ENCODE peak calls at places on chromosome 4, in seven cellular contexts. One of them, this sample, is unnamed.
A peak's percentile ranks its signal among the peaks of the same experiment; 100 is the strongest.

GRCh38 chr4:147714575-147715401 is 17.1 kb upstream of the ARHGAP10 start:
- DNase-seq in lower lobe of right lung: no peak
- DNase-seq in activated CD4-positive, alpha-beta T cell treated with anti-CD3 and anti-CD28 coated beads, Interleukin-2, amount 10 ng/mL, durations not matched to agents 24 days and 14 days: no peak
- DNase-seq in foreskin fibroblast: peak; percentile 91
- DNase-seq in GM03348: peak; percentile 90
- DNase-seq in RCC 7860: no peak
- DNase-seq in mucosa of gallbladder: no peak
- DNase-seq in this sample: no peak

GRCh38 chr4:88807499-88807898 is 109.9 kb upstream of the NAP1L5 start:
- DNase-seq in lower lobe of right lung: no peak
- DNase-seq in foreskin fibroblast: no peak
- DNase-seq in GM03348: no peak
- DNase-seq in RCC 7860: peak; percentile 11
- DNase-seq in activated CD4-positive, alpha-beta T cell treated with anti-CD3 and anti-CD28 coated beads, Interleukin-2, amount 10 ng/mL, durations not matched to agents 24 days and 14 days: peak; percentile 12
- DNase-seq in mucosa of gallbladder: peak; percentile 52
- DNase-seq in this sample: no peak

GRCh38 chr4:158826882-158827281 is 58.1 kb downstream of the FNIP2 start:
- DNase-seq in mucosa of gallbladder: peak; percentile 84
- DNase-seq in lower lobe of right lung: no peak
- DNase-seq in RCC 7860: no peak
- DNase-seq in foreskin fibroblast: no peak
- DNase-seq in activated CD4-positive, alpha-beta T cell treated with anti-CD3 and anti-CD28 coated beads, Interleukin-2, amount 10 ng/mL, durations not matched to agents 24 days and 14 days: peak; percentile 68
- DNase-seq in GM03348: no peak
- DNase-seq in this sample: no peak

GRCh38 chr4:76197001-76197743 is 16.5 kb downstream of the SCARB2 start:
- DNase-seq in mucosa of gallbladder: no peak
- DNase-seq in RCC 7860: peak; percentile 66
- DNase-seq in activated CD4-positive, alpha-beta T cell treated with anti-CD3 and anti-CD28 coated beads, Interleukin-2, amount 10 ng/mL, durations not matched to agents 24 days and 14 days: no peak
- DNase-seq in GM03348: peak; percentile 30
- DNase-seq in lower lobe of right lung: no peak
- DNase-seq in foreskin fibroblast: peak; percentile 51
- DNase-seq in this sample: no peak

GRCh38 chr4:107857741-107858140 is 33.0 kb downstream of the SGMS2 start:
- DNase-seq in foreskin fibroblast: no peak
- DNase-seq in mucosa of gallbladder: no peak
- DNase-seq in activated CD4-positive, alpha-beta T cell treated with anti-CD3 and anti-CD28 coated beads, Interleukin-2, amount 10 ng/mL, durations not matched to agents 24 days and 14 days: no peak
- DNase-seq in RCC 7860: no peak
- DNase-seq in GM03348: no peak
- DNase-seq in lower lobe of right lung: no peak
- DNase-seq in this sample: no peak

GRCh38 chr4:108135549-108136209 is 33.1 kb downstream of the LEF1 start:
- DNase-seq in GM03348: no peak
- DNase-seq in foreskin fibroblast: no peak
- DNase-seq in RCC 7860: no peak
- DNase-seq in lower lobe of right lung: no peak
- DNase-seq in activated CD4-positive, alpha-beta T cell treated with anti-CD3 and anti-CD28 coated beads, Interleukin-2, amount 10 ng/mL, durations not matched to agents 24 days and 14 days: peak; percentile 73
- DNase-seq in mucosa of gallbladder: no peak
- DNase-seq in this sample: no peak

GRCh38 chr4:103754844-103755243 is 35.1 kb upstream of the TACR3 start:
- DNase-seq in lower lobe of right lung: no peak
- DNase-seq in activated CD4-positive, alpha-beta T cell treated with anti-CD3 and anti-CD28 coated beads, Interleukin-2, amount 10 ng/mL, durations not matched to agents 24 days and 14 days: no peak
- DNase-seq in GM03348: no peak
- DNase-seq in mucosa of gallbladder: peak; percentile 60
- DNase-seq in foreskin fibroblast: no peak
- DNase-seq in RCC 7860: peak; percentile 31
- DNase-seq in this sample: no peak

GRCh38 chr4:26223160-26223559 is 97.7 kb upstream of the RBPJ start:
- DNase-seq in activated CD4-positive, alpha-beta T cell treated with anti-CD3 and anti-CD28 coated beads, Interleukin-2, amount 10 ng/mL, durations not matched to agents 24 days and 14 days: no peak
- DNase-seq in GM03348: no peak
- DNase-seq in mucosa of gallbladder: no peak
- DNase-seq in foreskin fibroblast: peak; percentile 73
- DNase-seq in RCC 7860: peak; percentile 34
- DNase-seq in lower lobe of right lung: no peak
- DNase-seq in this sample: no peak

GRCh38 chr4:98524271-98524670 is 134.1 kb downstream of the TSPAN5 start:
- DNase-seq in activated CD4-positive, alpha-beta T cell treated with anti-CD3 and anti-CD28 coated beads, Interleukin-2, amount 10 ng/mL, durations not matched to agents 24 days and 14 days: no peak
- DNase-seq in GM03348: no peak
- DNase-seq in foreskin fibroblast: no peak
- DNase-seq in lower lobe of right lung: no peak
- DNase-seq in mucosa of gallbladder: no peak
- DNase-seq in RCC 7860: no peak
- DNase-seq in this sample: no peak

GRCh38 chr4:140099993-140100392 is 54.0 kb downstream of the MAML3 start:
- DNase-seq in foreskin fibroblast: peak; percentile 42
- DNase-seq in activated CD4-positive, alpha-beta T cell treated with anti-CD3 and anti-CD28 coated beads, Interleukin-2, amount 10 ng/mL, durations not matched to agents 24 days and 14 days: peak; percentile 63
- DNase-seq in GM03348: no peak
- DNase-seq in lower lobe of right lung: peak; percentile 55
- DNase-seq in RCC 7860: no peak
- DNase-seq in mucosa of gallbladder: no peak
- DNase-seq in this sample: no peak

GRCh38 chr4:155703486-155704227 is 37.0 kb downstream of the GUCY1A1 start:
- DNase-seq in foreskin fibroblast: peak; percentile 52
- DNase-seq in activated CD4-positive, alpha-beta T cell treated with anti-CD3 and anti-CD28 coated beads, Interleukin-2, amount 10 ng/mL, durations not matched to agents 24 days and 14 days: no peak
- DNase-seq in RCC 7860: peak; percentile 63
- DNase-seq in GM03348: no peak
- DNase-seq in mucosa of gallbladder: no peak
- DNase-seq in lower lobe of right lung: no peak
- DNase-seq in this sample: no peak

GRCh38 chr4:38560763-38561558 is 103.0 kb upstream of the KLF3 start:
- DNase-seq in GM03348: no peak
- DNase-seq in foreskin fibroblast: no peak
- DNase-seq in lower lobe of right lung: no peak
- DNase-seq in RCC 7860: no peak
- DNase-seq in mucosa of gallbladder: no peak
- DNase-seq in activated CD4-positive, alpha-beta T cell treated with anti-CD3 and anti-CD28 coated beads, Interleukin-2, amount 10 ng/mL, durations not matched to agents 24 days and 14 days: peak; percentile 61
- DNase-seq in this sample: no peak

GRCh38 chr4:28287837-28288236 is 1427.2 kb downstream of the STIM2 start:
- DNase-seq in lower lobe of right lung: no peak
- DNase-seq in RCC 7860: peak; percentile 97
- DNase-seq in GM03348: peak; percentile 80
- DNase-seq in foreskin fibroblast: peak; percentile 91
- DNase-seq in activated CD4-positive, alpha-beta T cell treated with anti-CD3 and anti-CD28 coated beads, Interleukin-2, amount 10 ng/mL, durations not matched to agents 24 days and 14 days: no peak
- DNase-seq in mucosa of gallbladder: no peak
- DNase-seq in this sample: no peak

GRCh38 chr4:7323872-7324650 is 110.7 kb downstream of the PSAPL1 start:
- DNase-seq in mucosa of gallbladder: no peak
- DNase-seq in lower lobe of right lung: peak; percentile 24
- DNase-seq in activated CD4-positive, alpha-beta T cell treated with anti-CD3 and anti-CD28 coated beads, Interleukin-2, amount 10 ng/mL, durations not matched to agents 24 days and 14 days: no peak
- DNase-seq in foreskin fibroblast: no peak
- DNase-seq in GM03348: no peak
- DNase-seq in RCC 7860: peak; percentile 44
- DNase-seq in this sample: no peak

GRCh38 chr4:65353098-65353497 is 317.2 kb downstream of the EPHA5 start:
- DNase-seq in GM03348: no peak
- DNase-seq in activated CD4-positive, alpha-beta T cell treated with anti-CD3 and anti-CD28 coated beads, Interleukin-2, amount 10 ng/mL, durations not matched to agents 24 days and 14 days: no peak
- DNase-seq in RCC 7860: no peak
- DNase-seq in mucosa of gallbladder: no peak
- DNase-seq in lower lobe of right lung: no peak
- DNase-seq in foreskin fibroblast: no peak
- DNase-seq in this sample: no peak

GRCh38 chr4:68750555-68750954 is 65.2 kb upstream of the UGT2B10 start:
- DNase-seq in activated CD4-positive, alpha-beta T cell treated with anti-CD3 and anti-CD28 coated beads, Interleukin-2, amount 10 ng/mL, durations not matched to agents 24 days and 14 days: no peak
- DNase-seq in GM03348: no peak
- DNase-seq in lower lobe of right lung: no peak
- DNase-seq in RCC 7860: no peak
- DNase-seq in foreskin fibroblast: no peak
- DNase-seq in mucosa of gallbladder: no peak
- DNase-seq in this sample: no peak